ENCODE peak calls at places on chromosome 14, in four cellular contexts. P, L, G and O are unnamed samples.

GRCh38 chr14:26598672-26599131 is 869 bp upstream of the NOVA1 start:
- DNase-seq in P (no peak), L (no peak), G (no peak), O (no peak)

GRCh38 chr14:69637503-69638030 is 26.2 kb downstream of the SUSD6 start:
- DNase-seq in P (no peak), L (no peak), G (peak), O (no peak)

GRCh38 chr14:57182760-57183503 is 85.8 kb downstream of the EXOC5 start:
- DNase-seq in P (no peak), L (no peak), G (no peak), O (no peak)

GRCh38 chr14:89252887-89253532 is 164.0 kb downstream of the FOXN3 start:
- DNase-seq in P (no peak), L (no peak), G (peak), O (no peak)

GRCh38 chr14:68631691-68632590 is 160.9 kb downstream of the ZFP36L1 start:
- DNase-seq in P (no peak), L (no peak), G (peak), O (no peak)

GRCh38 chr14:67582061-67582460 is 18.0 kb downstream of the PIGH start:
- DNase-seq in P (no peak), L (no peak), G (no peak), O (no peak)

GRCh38 chr14:75334191-75335051 is 55.8 kb downstream of the FOS start:
- DNase-seq in P (peak), L (peak), G (peak), O (no peak)

GRCh38 chr14:61406198-61406597 is 84.8 kb downstream of the PRKCH start:
- DNase-seq in P (no peak), L (no peak), G (no peak), O (no peak)

GRCh38 chr14:49173765-49174373 is 412.3 kb downstream of the RPS29 start:
- DNase-seq in P (no peak), L (no peak), G (peak), O (no peak)

GRCh38 chr14:77601846-77602609 is 14.4 kb downstream of the SPTLC2 start:
- DNase-seq in P (no peak), L (no peak), G (no peak), O (no peak)

GRCh38 chr14:37202265-37202664 is 4.5 kb downstream of the MIPOL1 start:
- DNase-seq in P (no peak), L (no peak), G (no peak), O (no peak)

GRCh38 chr14:103519043-103519836 is 3.4 kb downstream of the CKB start:
- DNase-seq in P (no peak), L (no peak), G (no peak), O (peak)

GRCh38 chr14:66709292-66709691 is 201.3 kb downstream of the GPHN start:
- DNase-seq in P (no peak), L (no peak), G (no peak), O (no peak)

GRCh38 chr14:64584185-64584584 is 34.4 kb downstream of the PPP1R36 start:
- DNase-seq in P (no peak), L (no peak), G (no peak), O (no peak)

GRCh38 chr14:76599556-76599955 is 161.7 kb upstream of the VASH1 start:
- DNase-seq in P (no peak), L (no peak), G (no peak), O (no peak)

GRCh38 chr14:96734076-96734622 is 63.0 kb upstream of the VRK1 start:
- DNase-seq in P (no peak), L (no peak), G (no peak), O (no peak)

GRCh38 chr14:61429316-61429715 is 107.9 kb downstream of the PRKCH start:
- DNase-seq in P (no peak), L (no peak), G (no peak), O (no peak)

GRCh38 chr14:35044939-35045797 is 904 bp upstream of the FAM177A1 start:
- DNase-seq in P (no peak), L (no peak), G (no peak), O (no peak)

GRCh38 chr14:68089146-68089715 is 269.7 kb downstream of the RAD51B start:
- DNase-seq in P (no peak), L (no peak), G (no peak), O (no peak)

GRCh38 chr14:64074961-64075619 is 219.1 kb downstream of the ESR2 start:
- DNase-seq in P (no peak), L (no peak), G (no peak), O (no peak)

GRCh38 chr14:84273181-84273580 is 1256.8 kb upstream of the FLRT2 start:
- DNase-seq in P (no peak), L (no peak), G (no peak), O (no peak)

GRCh38 chr14:32078794-32079663 is 1.9 kb downstream of the ARHGAP5 start:
- DNase-seq in P (no peak), L (no peak), G (no peak), O (no peak)

GRCh38 chr14:20668969-20669368 is 15.4 kb upstream of the RNASE4 start:
- DNase-seq in P (no peak), L (no peak), G (no peak), O (no peak)

GRCh38 chr14:22715890-22716289 is 50.6 kb upstream of the OXA1L start:
- DNase-seq in P (no peak), L (no peak), G (no peak), O (no peak)